ENCODE peak calls at places on chromosomes 13 and 19, in seven cellular contexts. W, E, K, Y, G, F and B are unnamed samples.

GRCh38 chr13:29513002-29513980 is 82.2 kb downstream of the SLC7A1 start:
- DNase-seq in K (no peak), G (no peak), F (no peak), Y (no peak), E (no peak), W (no peak), B (no peak)

GRCh38 chr13:40340368-40341085 is 325.9 kb downstream of the FOXO1 start:
- DNase-seq in K (peak), G (no peak), W (no peak), F (no peak), E (no peak), Y (no peak), B (no peak)

GRCh38 chr19:6678690-6679109 is 8.7 kb upstream of the TNFSF14 start:
- DNase-seq in F (no peak), K (peak), W (no peak), Y (peak), E (no peak), G (no peak), B (peak)

GRCh38 chr19:7636317-7636690 is 606 bp upstream of the STXBP2 start:
- DNase-seq in G (no peak), Y (no peak), F (no peak), W (no peak), K (no peak), E (no peak), B (no peak)

GRCh38 chr19:8357007-8357521 is 6.9 kb upstream of the ANGPTL4 start:
- DNase-seq in E (no peak), Y (no peak), K (peak), G (no peak), F (no peak), W (no peak), B (no peak)

GRCh38 chr19:2561221-2561620 is 85.3 kb downstream of the GADD45B start:
- DNase-seq in F (no peak), K (no peak), G (no peak), E (no peak), W (no peak), Y (no peak), B (no peak)

GRCh38 chr13:48233097-48233885 is at the start of gene ITM2B:
- DNase-seq in G (peak), K (peak), Y (peak), E (peak), W (peak), F (no peak), B (no peak)

GRCh38 chr13:42574435-42575311 is 721 bp downstream of the TNFSF11 start:
- DNase-seq in E (no peak), Y (peak), G (no peak), W (no peak), F (no peak), K (no peak), B (no peak)

GRCh38 chr13:43128504-43128929 is 105.1 kb downstream of the DNAJC15 start:
- DNase-seq in Y (no peak), F (no peak), E (no peak), W (no peak), K (no peak), G (no peak), B (no peak)

GRCh38 chr13:46295531-46296464 is 84.1 kb downstream of the LRRC63 start:
- DNase-seq in K (peak), E (no peak), F (peak), Y (peak), G (peak), W (no peak), B (peak)

GRCh38 chr13:101211261-101211660 is 205.0 kb downstream of the NALCN start:
- DNase-seq in K (peak), F (no peak), Y (peak), G (no peak), W (no peak), E (no peak), B (no peak)

GRCh38 chr13:85093808-85094207 is 705.4 kb downstream of the SLITRK6 start:
- DNase-seq in E (no peak), F (no peak), G (no peak), K (peak), Y (peak), W (no peak), B (peak)

GRCh38 chr13:108495686-108496363 is 133.6 kb upstream of the MYO16 start:
- DNase-seq in G (no peak), F (no peak), W (no peak), K (peak), E (no peak), Y (peak), B (no peak)

GRCh38 chr13:98664047-98664446 is 87.1 kb upstream of the STK24 start:
- DNase-seq in F (no peak), W (no peak), K (peak), E (no peak), Y (peak), G (no peak), B (no peak)

GRCh38 chr13:113853518-113854237 is 10.2 kb downstream of the GAS6 start:
- DNase-seq in G (no peak), W (peak), E (no peak), F (no peak), Y (no peak), K (no peak), B (no peak)

GRCh38 chr19:31419871-31420430 is 70.7 kb upstream of the TSHZ3 start:
- DNase-seq in W (no peak), Y (no peak), K (no peak), F (no peak), G (no peak), E (no peak), B (no peak)

GRCh38 chr19:35870798-35871197 is 2.4 kb downstream of the APLP1 start:
- DNase-seq in Y (no peak), E (no peak), G (no peak), F (no peak), K (no peak), W (no peak), B (no peak)

GRCh38 chr13:101415358-101416174 is 742 bp downstream of the NALCN start:
- DNase-seq in E (no peak), Y (no peak), F (no peak), G (no peak), W (no peak), K (no peak), B (no peak)

GRCh38 chr13:33545492-33545891 is 259.9 kb upstream of the STARD13 start:
- DNase-seq in Y (no peak), W (no peak), E (no peak), K (no peak), G (no peak), F (no peak), B (no peak)

GRCh38 chr19:38682195-38682867 is 34.9 kb downstream of the ACTN4 start:
- DNase-seq in E (no peak), F (no peak), K (no peak), G (no peak), Y (no peak), W (no peak), B (no peak)

GRCh38 chr19:54451331-54451871 is 2.4 kb downstream of the LENG8 start:
- DNase-seq in K (peak), E (no peak), W (no peak), Y (no peak), F (no peak), G (no peak), B (no peak)

GRCh38 chr13:113142876-113143275 is 15.6 kb upstream of the PROZ start:
- DNase-seq in K (no peak), G (no peak), F (no peak), Y (no peak), W (no peak), E (no peak), B (no peak)

GRCh38 chr19:51142119-51142518 is at the start of gene SIGLEC7:
- DNase-seq in K (no peak), G (no peak), E (no peak), W (no peak), F (no peak), Y (no peak), B (no peak)

GRCh38 chr19:43620061-43621001 is 902 bp upstream of the ZNF428 start:
- DNase-seq in K (no peak), W (no peak), G (no peak), E (no peak), Y (no peak), F (no peak), B (no peak)

GRCh38 chr13:19153782-19154450 is 27.7 kb downstream of the TUBA3C start:
- DNase-seq in E (peak), F (no peak), G (no peak), W (no peak), Y (no peak), K (no peak), B (no peak)

GRCh38 chr19:35742121-35742724 is at the start of gene IGFLR1:
- DNase-seq in K (no peak), E (no peak), Y (no peak), F (no peak), G (peak), W (no peak), B (no peak)

GRCh38 chr19:7545295-7545694 is 9.8 kb downstream of the PNPLA6 start:
- DNase-seq in E (no peak), Y (no peak), K (no peak), G (no peak), F (no peak), W (no peak), B (no peak)

GRCh38 chr19:8566855-8567254 is 10.4 kb downstream of the MYO1F start:
- DNase-seq in K (peak), F (no peak), E (no peak), G (no peak), Y (no peak), W (no peak), B (no peak)

GRCh38 chr19:12899891-12900518 is 9.0 kb downstream of the GCDH start:
- DNase-seq in W (no peak), K (no peak), Y (no peak), E (no peak), F (no peak), G (no peak), B (no peak)
- H3K4me3 ChIP-seq in W (no peak), K (no peak), Y (no peak), E (no peak), F (no peak), G (no peak), B (no peak)

DNA sequence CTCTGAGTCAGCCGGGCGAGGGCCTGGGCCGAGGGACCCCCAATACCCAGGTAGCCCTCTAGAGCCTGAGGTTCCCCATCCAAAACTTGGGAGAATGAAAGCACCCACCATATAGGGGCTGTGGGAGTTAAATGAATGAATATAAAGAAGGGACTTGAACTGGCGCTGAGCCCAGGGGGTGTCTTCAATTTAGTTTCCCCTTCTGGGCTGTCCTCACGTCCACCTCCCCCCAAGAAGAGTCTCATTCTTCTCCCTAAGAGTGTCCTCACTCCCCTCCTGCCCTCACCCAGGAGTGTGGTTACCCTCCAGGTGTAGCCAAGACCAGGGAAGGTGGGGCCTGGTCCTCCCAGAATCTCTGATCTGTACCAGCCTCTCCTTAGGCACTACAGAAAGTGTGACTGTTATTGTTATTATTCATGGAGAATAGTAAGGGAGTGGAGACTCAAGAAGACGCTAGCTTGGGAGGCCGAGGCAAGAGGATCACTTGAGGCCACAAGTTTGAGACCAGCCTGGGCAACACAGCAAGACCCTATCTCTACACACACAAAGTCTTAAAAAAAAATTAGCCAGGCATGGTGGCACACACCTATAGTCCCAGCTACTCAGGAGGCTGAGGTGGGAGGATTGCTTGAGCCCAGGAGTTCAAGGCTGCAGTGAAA is 2.7 kb downstream of the CD79A start:
- DNase-seq in E (no peak), G (no peak), F (no peak), K (no peak), W (no peak), Y (no peak), B (no peak)
- H3K4me3 ChIP-seq in E (no peak), G (no peak), F (no peak), K (no peak), W (no peak), Y (no peak), B (no peak)

GRCh38 chr19:42269518-42270345 is 680 bp downstream of the CIC start:
- DNase-seq in Y (peak), G (no peak), K (no peak), E (no peak), F (no peak), W (peak), B (no peak)
- H3K4me3 ChIP-seq in Y (peak), G (peak), K (peak), E (peak), F (peak), W (peak), B (peak)

GRCh38 chr19:42306646-42307045 is 4.2 kb upstream of the PAFAH1B3 start:
- DNase-seq in Y (no peak), F (no peak), G (no peak), K (no peak), W (no peak), E (no peak), B (no peak)
- H3K4me3 ChIP-seq in Y (no peak), F (no peak), G (no peak), K (no peak), W (no peak), E (no peak), B (no peak)

DNA sequence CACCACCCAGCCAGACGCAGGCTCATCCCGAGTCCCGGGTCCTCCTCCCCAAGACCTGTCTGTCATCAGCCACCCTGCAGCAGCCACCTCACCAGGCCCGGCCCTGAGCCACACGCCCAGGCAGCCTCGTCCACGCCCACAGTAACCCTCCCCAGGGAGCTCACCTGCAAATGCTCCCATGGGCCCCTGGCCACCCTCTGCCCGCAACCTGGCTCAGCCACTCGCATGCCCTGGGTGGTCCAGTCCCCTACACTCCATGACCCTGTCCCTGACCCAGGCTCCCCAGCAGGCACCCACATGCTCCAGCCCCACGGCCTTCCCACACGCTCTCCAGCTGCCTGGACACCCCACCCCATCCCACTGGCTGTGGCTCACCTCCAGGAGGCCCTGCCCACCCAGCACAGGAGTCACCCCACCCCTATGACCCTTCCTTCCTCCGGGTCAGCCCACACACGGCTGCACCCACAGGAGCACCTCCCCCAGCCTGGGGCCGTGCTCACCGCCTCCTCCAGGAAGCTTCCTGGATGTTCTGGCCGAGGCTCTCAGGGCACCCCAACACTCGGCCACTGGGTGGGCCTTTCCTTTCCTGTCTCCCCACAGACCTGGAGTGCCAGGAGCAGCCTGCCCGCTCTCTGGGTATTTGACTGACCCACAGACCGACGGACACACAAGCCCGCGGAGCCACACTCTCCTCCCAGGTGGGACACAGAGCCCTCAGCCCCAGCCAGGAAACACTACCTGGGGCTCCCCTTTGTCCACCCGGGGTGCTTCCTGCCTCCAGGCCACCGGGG is 3.6 kb downstream of the TMEM259 start:
- DNase-seq in G (no peak), F (no peak), K (no peak), W (no peak), Y (no peak), E (no peak), B (no peak)
- H3K4me3 ChIP-seq in G (no peak), F (peak), K (no peak), W (no peak), Y (peak), E (no peak), B (no peak)

DNA sequence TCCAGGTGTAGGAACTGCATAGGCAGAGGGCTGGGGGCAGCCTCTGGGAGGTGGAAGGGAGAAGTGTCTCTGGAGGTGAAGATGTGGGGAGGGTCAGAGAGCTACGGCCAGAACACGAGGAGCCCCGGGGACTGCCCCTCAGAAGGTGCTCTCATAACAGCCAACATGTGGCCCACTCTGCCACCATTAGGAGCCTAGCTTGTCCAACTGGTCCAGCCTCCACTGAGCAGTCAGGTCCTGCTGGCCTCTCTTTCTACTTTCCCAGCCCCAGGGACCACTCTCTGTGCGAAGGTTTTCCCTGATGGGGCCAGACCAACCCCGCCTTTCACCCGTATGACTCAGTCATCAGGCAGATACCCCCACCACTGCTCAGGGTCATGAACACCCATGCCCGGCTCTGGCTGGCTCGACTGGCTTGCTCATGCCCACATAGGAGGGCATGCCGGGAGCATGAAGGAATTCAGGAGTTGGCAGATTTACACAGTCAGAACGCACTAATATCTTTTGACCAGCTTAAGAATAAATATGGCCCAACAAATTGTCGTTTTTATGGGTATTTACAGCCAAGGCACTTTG is 37.5 kb upstream of the C19orf12 start:
- DNase-seq in K (no peak), Y (no peak), E (no peak), F (no peak), G (no peak), W (no peak), B (no peak)
- H3K4me3 ChIP-seq in K (no peak), Y (no peak), E (no peak), F (no peak), G (no peak), W (no peak), B (no peak)